ENCODE peak calls at places on chromosome 15, in ten cellular contexts. H is ovary, A is upper lobe of left lung, E is uterus, U is IMR-90, C is stomach, Z is A549, K is K562, J is adrenal gland, Y is HepG2. I is an unnamed sample.

GRCh38 chr15:89761929-89762328 is 10.9 kb upstream of the MESP1 start:
- DNase-seq in H (no peak), A (no peak), E (no peak), U (no peak), C (no peak), Z (no peak), K (no peak), J (no peak), Y (no peak), I (peak; percentile 82)

GRCh38 chr15:73994912-73995622 is 551 bp downstream of the PML start:
- DNase-seq in H (peak; percentile 68), A (peak; percentile 78), E (peak; percentile 49), U (no peak), C (no peak), Z (no peak), K (peak; percentile 31), J (no peak), Y (no peak), I (peak; percentile 34)

GRCh38 chr15:52150043-52150825 is 37.7 kb upstream of the BCL2L10 start:
- DNase-seq in H (no peak), A (no peak), E (no peak), U (no peak), C (no peak), Z (no peak), K (no peak), J (no peak), Y (no peak), I (no peak)

GRCh38 chr15:56469484-56469883 is 4.5 kb upstream of the MNS1 start:
- DNase-seq in H (no peak), A (no peak), E (no peak), U (no peak), C (no peak), Z (no peak), K (peak; percentile 22), J (peak; percentile 11), Y (peak; percentile 24), I (no peak)

GRCh38 chr15:81242778-81243177 is 46.1 kb downstream of the IL16 start:
- DNase-seq in H (no peak), A (no peak), E (no peak), U (no peak), C (no peak), Z (no peak), K (no peak), J (no peak), Y (no peak), I (no peak)

GRCh38 chr15:70153948-70154439 is 56.3 kb upstream of the TLE3 start:
- DNase-seq in H (peak; percentile 68), A (no peak), E (no peak), U (no peak), C (no peak), Z (no peak), K (no peak), J (no peak), Y (no peak), I (no peak)

GRCh38 chr15:68197661-68198437 is 7.3 kb downstream of the CALML4 start:
- DNase-seq in H (no peak), A (peak; percentile 45), E (no peak), U (no peak), C (no peak), Z (no peak), K (no peak), J (no peak), Y (no peak), I (no peak)

GRCh38 chr15:93018574-93018973 is 70.4 kb downstream of the RGMA start:
- DNase-seq in H (no peak), A (no peak), E (no peak), U (no peak), C (no peak), Z (peak; percentile 71), K (no peak), J (no peak), Y (no peak), I (no peak)

GRCh38 chr15:76108021-76108723 is 48.4 kb downstream of the TMEM266 start:
- DNase-seq in H (no peak), A (peak; percentile 20), E (no peak), U (no peak), C (peak; percentile 47), Z (no peak), K (no peak), J (peak; percentile 62), Y (no peak), I (no peak)

GRCh38 chr15:69624816-69625215 is 172.2 kb downstream of the RPLP1 start:
- DNase-seq in H (no peak), A (no peak), E (no peak), U (no peak), C (no peak), Z (no peak), K (no peak), J (no peak), Y (no peak), I (no peak)

GRCh38 chr15:99250494-99251435 is 516 bp upstream of the LRRC28 start:
- DNase-seq in H (peak; percentile 99), A (no peak), E (peak; percentile 99), U (peak; percentile 99), C (peak; percentile 99), Z (peak; percentile 99), K (peak; percentile 98), J (peak; percentile 98), Y (peak; percentile 97), I (peak; percentile 99)

GRCh38 chr15:65303687-65304392 is 637 bp upstream of the RNU5B-1 start:
- DNase-seq in H (peak; percentile 76), A (no peak), E (peak; percentile 79), U (peak; percentile 43), C (peak; percentile 56), Z (peak; percentile 80), K (peak; percentile 56), J (peak; percentile 85), Y (peak; percentile 50), I (peak; percentile 67)

DNA sequence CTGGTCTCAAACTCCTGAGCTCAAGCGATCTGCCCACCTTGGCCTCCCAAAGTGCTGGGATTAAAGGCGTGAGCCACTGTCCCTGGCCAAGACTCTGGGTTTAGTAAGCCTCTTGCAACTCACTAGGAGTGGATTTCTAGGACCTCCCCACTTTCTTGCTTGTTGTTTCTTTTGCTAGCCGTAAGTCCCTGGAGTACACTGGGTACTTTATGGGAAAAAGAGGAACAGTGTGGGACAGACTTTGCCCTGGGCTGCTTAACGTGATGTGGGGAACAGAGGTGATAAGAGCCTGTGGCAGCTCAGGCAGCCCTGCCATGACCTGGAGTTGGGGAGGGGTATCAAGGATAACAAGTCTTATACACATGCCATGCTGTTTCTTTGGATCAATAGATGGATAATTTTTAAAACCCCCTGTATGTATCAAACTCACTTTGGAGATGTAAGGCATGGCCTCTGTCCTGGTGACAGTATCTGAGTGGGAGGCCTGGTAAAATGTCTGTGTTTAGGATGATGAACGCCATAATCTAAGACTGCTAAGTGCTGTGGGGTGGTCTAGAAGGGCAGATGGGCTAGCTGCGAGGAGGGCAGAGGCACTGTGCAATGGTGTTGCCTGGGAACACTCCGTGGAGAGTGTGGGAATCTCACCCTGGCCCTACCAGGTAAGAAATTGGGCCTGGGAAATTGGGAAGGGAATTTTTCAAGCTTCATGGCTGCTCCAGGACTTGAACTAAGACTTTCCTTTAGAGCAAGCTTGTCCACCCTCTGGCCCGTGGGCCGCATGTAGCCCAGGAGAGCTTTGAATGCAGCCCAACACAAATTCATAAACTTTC is 54.8 kb downstream of the SMAD3 start:
- DNase-seq in H (no peak), A (no peak), E (no peak), U (no peak), C (no peak), Z (no peak), K (no peak), J (no peak), Y (no peak), I (no peak)
- H3K4me1 ChIP-seq in H (peaks cover 45% of the 10 kb centered on the region), A (peaks cover 73% of the 10 kb centered on the region), E (peaks cover 17% of the 10 kb centered on the region), U (peaks cover 62% of the 10 kb centered on the region), C (peaks cover 92% of the 10 kb centered on the region), Z (peaks cover 100% of the 10 kb centered on the region), K (peaks cover 59% of the 10 kb centered on the region), J (peaks cover 24% of the 10 kb centered on the region), Y (peaks cover 72% of the 10 kb centered on the region), I (peaks cover 69% of the 10 kb centered on the region)

GRCh38 chr15:101294731-101295606 is at the start of gene SNRPA1:
- DNase-seq in H (peak; percentile 99), A (peak; percentile 100), E (peak; percentile 98), U (peak; percentile 94), C (peak; percentile 99), Z (peak; percentile 98), K (peak; percentile 97), J (peak; percentile 98), Y (peak; percentile 84), I (peak; percentile 96)
- TF ChIP-seq POLR2A in H (peak; percentile 78), A (peak; percentile 11), E (peak; percentile 86), U (peak; percentile 81), C (no peak), Z (peak; percentile 80), K (peak; percentile 89), J (peak; percentile 81), Y (peak; percentile 81), I (peak; percentile 79)

GRCh38 chr15:95684126-95684525 is 646.4 kb upstream of the NR2F2 start:
- DNase-seq in H (no peak), A (no peak), E (no peak), U (no peak), C (no peak), Z (no peak), K (no peak), J (no peak), Y (no peak), I (no peak)
- H3K27ac ChIP-seq in H (no peak overlapping the region), A (no peak overlapping the region), E (no peak overlapping the region), U (no peak overlapping the region), C (no peak overlapping the region), Z (peak overlapping the region; percentile 42), K (peak overlapping the region; percentile 80), J (no peak overlapping the region), Y (no peak overlapping the region), I (no peak overlapping the region)

GRCh38 chr15:63575312-63575711 is 21.9 kb upstream of the FBXL22 start:
- DNase-seq in H (no peak), A (no peak), E (no peak), U (no peak), C (no peak), Z (no peak), K (no peak), J (no peak), Y (no peak), I (no peak)

GRCh38 chr15:63573533-63573932 is 23.7 kb upstream of the FBXL22 start:
- DNase-seq in H (no peak), A (no peak), E (no peak), U (peak; percentile 57), C (no peak), Z (no peak), K (peak; percentile 47), J (no peak), Y (no peak), I (no peak)

GRCh38 chr15:63576441-63576840 is 20.7 kb upstream of the FBXL22 start:
- DNase-seq in H (no peak), A (no peak), E (no peak), U (no peak), C (no peak), Z (no peak), K (no peak), J (no peak), Y (no peak), I (no peak)

DNA sequence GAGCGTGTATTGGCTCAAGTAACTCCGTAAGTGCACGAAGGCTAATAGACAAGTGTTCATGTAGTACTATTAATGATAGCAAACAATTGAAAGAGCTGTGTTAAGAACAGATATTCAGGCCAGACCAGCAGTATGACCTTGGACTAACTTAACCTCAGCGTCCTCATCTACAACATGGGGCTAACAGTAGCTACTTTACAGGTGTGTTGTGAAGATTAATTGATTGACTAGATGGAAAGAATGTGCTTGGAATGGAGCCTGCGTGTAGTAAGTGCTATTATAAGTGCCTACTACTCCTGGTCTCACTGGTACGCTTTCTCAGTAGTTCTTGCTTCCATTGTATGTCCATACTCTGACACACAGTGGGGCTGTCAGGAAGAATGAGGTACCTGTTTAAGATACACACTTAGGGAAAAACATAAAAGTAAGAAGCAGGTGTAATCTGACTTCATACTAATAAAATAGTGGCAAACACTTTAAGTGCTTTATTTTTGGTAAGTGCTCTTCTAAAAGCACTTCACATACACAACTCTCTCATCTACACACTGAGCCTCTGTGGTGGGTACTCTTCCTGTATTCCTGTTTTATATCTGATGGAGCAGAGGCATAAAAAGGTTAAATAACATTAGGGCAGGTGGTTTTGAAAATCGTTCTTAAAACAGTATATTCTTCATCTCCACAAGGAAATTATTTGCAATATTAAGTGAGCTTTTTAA is 24.3 kb upstream of the FBXL22 start:
- DNase-seq in H (no peak), A (no peak), E (no peak), U (no peak), C (no peak), Z (no peak), K (no peak), J (no peak), Y (no peak), I (no peak)
- H3K4me1 ChIP-seq in H (no peaks in the 10 kb centered on the region), A (no peaks in the 10 kb centered on the region), E (no peaks in the 10 kb centered on the region), U (peaks cover 2% of the 10 kb centered on the region), C (no peaks in the 10 kb centered on the region), Z (no peaks in the 10 kb centered on the region), K (peaks cover 8% of the 10 kb centered on the region), J (no peaks in the 10 kb centered on the region), Y (no peaks in the 10 kb centered on the region), I (no peaks in the 10 kb centered on the region)

I was measured in Peyer's patch.